ENCODE peak calls at places on chromosomes 1 and 21, in six cellular contexts. Q is NCI-H1048, B is NCI-H2171 treated with DMSO at 0.1 percent for 48 hours, X is mucosa of gallbladder, E is EL, A is fibroblast of villous mesenchyme. W is an unnamed sample.

GRCh38 chr1:17507916-17508315 is 31.6 kb upstream of the ARHGEF10L start:
- DNase-seq in Q (no peak), E (no peak), B (no peak), X (no peak), A (no peak), W (no peak)

GRCh38 chr1:25703671-25704637 is 87.4 kb downstream of the MAN1C1 start:
- DNase-seq in Q (no peak), X (no peak), E (no peak), B (peak; percentile 23), A (no peak), W (no peak)

GRCh38 chr1:216531308-216532239 is 108.3 kb upstream of the USH2A start:
- DNase-seq in E (peak; percentile 55), B (peak; percentile 24), X (no peak), A (peak; percentile 35), Q (no peak), W (peak; percentile 3)

GRCh38 chr21:20875741-20876140 is 122.5 kb upstream of the NCAM2 start:
- DNase-seq in A (no peak), Q (no peak), B (no peak), X (no peak), E (no peak), W (no peak)

GRCh38 chr1:179807691-179808485 is 64.8 kb downstream of the FAM163A start:
- DNase-seq in Q (no peak), E (peak; percentile 88), X (no peak), B (no peak), A (peak; percentile 98), W (no peak)

GRCh38 chr1:199784127-199784526 is 243.4 kb upstream of the NR5A2 start:
- DNase-seq in B (no peak), E (peak; percentile 44), X (no peak), Q (no peak), A (peak; percentile 18), W (no peak)

GRCh38 chr1:108560430-108561144 is 687 bp downstream of the EEIG2 start:
- DNase-seq in Q (no peak), E (peak; percentile 76), X (peak; percentile 45), B (peak; percentile 73), A (peak; percentile 57), W (no peak)

GRCh38 chr1:235326719-235327558 is 1.0 kb downstream of the ARID4B start:
- DNase-seq in E (peak; percentile 42), X (peak; percentile 16), A (peak; percentile 27), Q (no peak), B (peak; percentile 61), W (no peak)

GRCh38 chr1:150152182-150152536 is 2.4 kb downstream of the PLEKHO1 start:
- DNase-seq in B (no peak), Q (no peak), A (peak; percentile 21), X (no peak), E (peak; percentile 28), W (no peak)

GRCh38 chr1:52842643-52843310 is at the start of gene ZYG11A:
- DNase-seq in Q (peak; percentile 25), B (peak; percentile 86), A (peak; percentile 88), X (peak; percentile 30), E (peak; percentile 92), W (peak; percentile 23)

GRCh38 chr21:42547001-42547905 is 33.6 kb downstream of the SLC37A1 start:
- DNase-seq in Q (no peak), A (no peak), E (no peak), B (no peak), X (no peak), W (no peak)

GRCh38 chr1:84000954-84001495 is 2.1 kb upstream of the TTLL7 start:
- DNase-seq in E (no peak), B (no peak), Q (no peak), A (peak; percentile 3), X (no peak), W (no peak)

GRCh38 chr1:165187020-165187628 is 169.4 kb downstream of the LMX1A start:
- DNase-seq in X (no peak), E (no peak), B (no peak), A (no peak), Q (no peak), W (no peak)

GRCh38 chr1:44318097-44319088 is 36.7 kb downstream of the ERI3 start:
- DNase-seq in A (peak; percentile 47), Q (peak; percentile 26), E (peak; percentile 57), X (no peak), B (peak; percentile 53), W (no peak)

GRCh38 chr1:210900820-210901219 is 233.1 kb downstream of the KCNH1 start:
- DNase-seq in B (peak; percentile 42), E (no peak), Q (no peak), A (no peak), X (no peak), W (no peak)

GRCh38 chr1:24163999-24164398 is 21.1 kb upstream of the IL22RA1 start:
- DNase-seq in A (no peak), E (no peak), Q (no peak), B (no peak), X (no peak), W (no peak)

GRCh38 chr1:221494670-221495069 is 247.2 kb downstream of the DUSP10 start:
- DNase-seq in Q (no peak), B (no peak), X (peak; percentile 16), A (peak; percentile 35), E (peak; percentile 44), W (no peak)

GRCh38 chr1:84141177-84142003 is 2.7 kb upstream of the PRKACB start:
- DNase-seq in Q (no peak), X (no peak), A (no peak), E (no peak), B (peak; percentile 20), W (no peak)

GRCh38 chr21:34986561-34987533 is 62.3 kb downstream of the RUNX1 start:
- DNase-seq in A (peak; percentile 87), X (peak; percentile 54), Q (no peak), E (peak; percentile 90), B (no peak), W (no peak)

GRCh38 chr1:242139986-242140385 is 141.1 kb upstream of the MAP1LC3C start:
- DNase-seq in A (no peak), E (no peak), B (no peak), X (no peak), Q (no peak), W (no peak)

GRCh38 chr1:18452550-18452949 is 28.2 kb upstream of the KLHDC7A start:
- DNase-seq in A (no peak), Q (no peak), E (no peak), B (peak; percentile 67), X (no peak), W (no peak)

GRCh38 chr1:224127925-224128819 is 14.3 kb downstream of the FBXO28 start:
- DNase-seq in A (peak; percentile 65), Q (no peak), E (peak; percentile 80), X (no peak), B (no peak), W (no peak)

GRCh38 chr1:183841950-183842816 is 37.3 kb downstream of the RGL1 start:
- DNase-seq in A (peak; percentile 98), X (peak; percentile 20), B (peak; percentile 16), E (peak; percentile 96), Q (peak; percentile 77), W (peak; percentile 90)

GRCh38 chr1:15802234-15802965 is 5.0 kb downstream of the UQCRHL start:
- DNase-seq in A (no peak), E (peak; percentile 68), X (no peak), B (no peak), Q (no peak), W (no peak)